ENCODE peak calls at places on chromosomes 2 and 18, in ten cellular contexts. One of them, this sample, is unnamed. For H3K4me1, the result is how much of the 10 kb centered on the place peaks cover.

GRCh38 chr2:74764429-74765272 is 69.3 kb upstream of the HK2 start:
- DNase-seq in HCT116: no peak
- DNase-seq in SK-N-SH: no peak
- DNase-seq in IMR-90: peak
- DNase-seq in colonic mucosa: no peak
- DNase-seq in left ventricle myocardium inferior: no peak
- DNase-seq in pancreas: no peak
- DNase-seq in stomach: no peak
- DNase-seq in GM23338: no peak
- DNase-seq in vagina: peak
- DNase-seq in this sample: no peak

GRCh38 chr2:51782874-51783765 is 751.2 kb upstream of the NRXN1 start:
- DNase-seq in HCT116: peak
- DNase-seq in colonic mucosa: no peak
- DNase-seq in stomach: no peak
- DNase-seq in SK-N-SH: no peak
- DNase-seq in pancreas: no peak
- DNase-seq in IMR-90: peak
- DNase-seq in vagina: no peak
- DNase-seq in left ventricle myocardium inferior: no peak
- DNase-seq in GM23338: no peak
- DNase-seq in this sample: no peak

GRCh38 chr2:238448031-238448955 is 21.6 kb downstream of the ASB1 start:
- DNase-seq in pancreas: no peak
- DNase-seq in stomach: no peak
- DNase-seq in HCT116: no peak
- DNase-seq in vagina: no peak
- DNase-seq in left ventricle myocardium inferior: no peak
- DNase-seq in IMR-90: no peak
- DNase-seq in colonic mucosa: no peak
- DNase-seq in GM23338: no peak
- DNase-seq in SK-N-SH: no peak
- DNase-seq in this sample: no peak

GRCh38 chr2:38394903-38395341 is 17.8 kb upstream of the ATL2 start:
- DNase-seq in SK-N-SH: no peak
- DNase-seq in stomach: no peak
- DNase-seq in IMR-90: no peak
- DNase-seq in left ventricle myocardium inferior: no peak
- DNase-seq in vagina: no peak
- DNase-seq in HCT116: peak
- DNase-seq in colonic mucosa: no peak
- DNase-seq in pancreas: no peak
- DNase-seq in GM23338: no peak
- DNase-seq in this sample: no peak

GRCh38 chr2:64352292-64352691 is 101.7 kb upstream of the LGALSL start:
- DNase-seq in stomach: no peak
- DNase-seq in left ventricle myocardium inferior: no peak
- DNase-seq in GM23338: no peak
- DNase-seq in pancreas: no peak
- DNase-seq in IMR-90: no peak
- DNase-seq in vagina: peak
- DNase-seq in HCT116: no peak
- DNase-seq in SK-N-SH: no peak
- DNase-seq in colonic mucosa: no peak
- DNase-seq in this sample: peak

GRCh38 chr2:54073796-54074195 is 41.6 kb upstream of the ACYP2 start:
- DNase-seq in stomach: no peak
- DNase-seq in SK-N-SH: no peak
- DNase-seq in HCT116: peak
- DNase-seq in left ventricle myocardium inferior: no peak
- DNase-seq in vagina: no peak
- DNase-seq in pancreas: no peak
- DNase-seq in IMR-90: peak
- DNase-seq in colonic mucosa: no peak
- DNase-seq in GM23338: no peak
- DNase-seq in this sample: no peak

GRCh38 chr2:174787485-174788205 is 23.4 kb upstream of the CHRNA1 start:
- DNase-seq in GM23338: peak
- DNase-seq in SK-N-SH: peak
- DNase-seq in HCT116: no peak
- DNase-seq in left ventricle myocardium inferior: no peak
- DNase-seq in colonic mucosa: no peak
- DNase-seq in vagina: no peak
- DNase-seq in pancreas: no peak
- DNase-seq in IMR-90: peak
- DNase-seq in stomach: no peak
- DNase-seq in this sample: peak

GRCh38 chr2:212845941-212846340 is 305.5 kb downstream of the IKZF2 start:
- DNase-seq in SK-N-SH: no peak
- DNase-seq in GM23338: no peak
- DNase-seq in IMR-90: peak
- DNase-seq in vagina: no peak
- DNase-seq in left ventricle myocardium inferior: no peak
- DNase-seq in HCT116: no peak
- DNase-seq in pancreas: no peak
- DNase-seq in stomach: no peak
- DNase-seq in colonic mucosa: no peak
- DNase-seq in this sample: no peak

GRCh38 chr2:164711246-164712138 is 90.2 kb upstream of the GRB14 start:
- DNase-seq in HCT116: no peak
- DNase-seq in pancreas: no peak
- DNase-seq in SK-N-SH: no peak
- DNase-seq in GM23338: no peak
- DNase-seq in left ventricle myocardium inferior: no peak
- DNase-seq in vagina: no peak
- DNase-seq in stomach: no peak
- DNase-seq in IMR-90: no peak
- DNase-seq in colonic mucosa: no peak
- DNase-seq in this sample: no peak

GRCh38 chr2:207505728-207506127 is 24.0 kb upstream of the CREB1 start:
- DNase-seq in IMR-90: peak
- DNase-seq in HCT116: no peak
- DNase-seq in pancreas: no peak
- DNase-seq in vagina: no peak
- DNase-seq in GM23338: peak
- DNase-seq in SK-N-SH: no peak
- DNase-seq in stomach: no peak
- DNase-seq in left ventricle myocardium inferior: no peak
- DNase-seq in colonic mucosa: no peak
- DNase-seq in this sample: no peak

GRCh38 chr18:68722807-68723206 is 7.9 kb upstream of the TMX3 start:
- DNase-seq in colonic mucosa: no peak
- DNase-seq in left ventricle myocardium inferior: no peak
- DNase-seq in GM23338: no peak
- DNase-seq in vagina: no peak
- DNase-seq in pancreas: no peak
- DNase-seq in HCT116: no peak
- DNase-seq in stomach: no peak
- DNase-seq in SK-N-SH: no peak
- DNase-seq in IMR-90: no peak
- DNase-seq in this sample: no peak

GRCh38 chr2:181784556-181784955 is 104.2 kb upstream of the NEUROD1 start:
- DNase-seq in vagina: no peak
- DNase-seq in pancreas: no peak
- DNase-seq in stomach: no peak
- DNase-seq in colonic mucosa: no peak
- DNase-seq in IMR-90: peak
- DNase-seq in HCT116: peak
- DNase-seq in GM23338: no peak
- DNase-seq in left ventricle myocardium inferior: no peak
- DNase-seq in SK-N-SH: no peak
- DNase-seq in this sample: no peak

GRCh38 chr2:181786371-181787228 is 104.9 kb upstream of the ITPRID2 start:
- DNase-seq in pancreas: no peak
- DNase-seq in IMR-90: no peak
- DNase-seq in stomach: no peak
- DNase-seq in left ventricle myocardium inferior: no peak
- DNase-seq in SK-N-SH: no peak
- DNase-seq in HCT116: no peak
- DNase-seq in colonic mucosa: no peak
- DNase-seq in vagina: no peak
- DNase-seq in GM23338: no peak
- DNase-seq in this sample: no peak

GRCh38 chr2:181782630-181783029 is 102.3 kb upstream of the NEUROD1 start:
- DNase-seq in IMR-90: no peak
- DNase-seq in vagina: no peak
- DNase-seq in colonic mucosa: no peak
- DNase-seq in SK-N-SH: no peak
- DNase-seq in HCT116: no peak
- DNase-seq in stomach: no peak
- DNase-seq in left ventricle myocardium inferior: no peak
- DNase-seq in GM23338: no peak
- DNase-seq in pancreas: no peak
- DNase-seq in this sample: no peak

GRCh38 chr2:181787310-181788048 is 104.1 kb upstream of the ITPRID2 start:
- DNase-seq in GM23338: no peak
- DNase-seq in IMR-90: no peak
- DNase-seq in HCT116: no peak
- DNase-seq in SK-N-SH: no peak
- DNase-seq in stomach: no peak
- DNase-seq in left ventricle myocardium inferior: no peak
- DNase-seq in pancreas: no peak
- DNase-seq in vagina: no peak
- DNase-seq in colonic mucosa: no peak
- DNase-seq in this sample: no peak

DNA sequence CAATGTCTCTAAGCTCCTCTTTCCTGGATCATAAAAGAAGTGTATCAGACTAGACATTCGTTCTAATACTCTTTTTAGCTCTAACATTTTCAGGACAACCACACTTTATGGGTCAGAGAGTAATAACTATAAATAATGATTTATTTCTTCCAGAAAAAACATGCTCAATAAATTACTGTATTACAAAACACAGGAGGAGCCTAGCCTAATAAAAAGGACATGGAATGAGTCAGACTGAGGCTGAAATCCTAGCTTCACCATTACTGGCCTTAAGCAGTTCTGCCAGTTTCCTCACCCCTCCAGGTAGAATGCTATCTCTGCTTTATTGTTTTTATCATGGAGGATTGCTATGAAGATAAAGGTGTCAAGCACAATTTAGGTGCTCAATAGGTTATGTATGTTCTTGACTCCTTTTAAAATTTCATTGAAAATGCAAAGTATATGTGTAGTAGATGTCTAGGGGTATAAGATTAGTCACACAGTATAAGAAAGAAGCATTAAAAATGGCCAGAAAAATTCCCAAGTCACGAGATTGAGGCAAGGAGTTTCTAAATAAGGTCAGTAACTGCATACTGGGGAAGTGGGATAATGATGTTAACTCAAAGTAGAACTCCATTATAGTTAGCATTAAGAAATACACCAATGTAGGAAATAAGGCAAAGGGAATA is 105.5 kb upstream of the NEUROD1 start:
- DNase-seq in pancreas: no peak
- DNase-seq in colonic mucosa: no peak
- DNase-seq in SK-N-SH: no peak
- DNase-seq in GM23338: no peak
- DNase-seq in stomach: no peak
- DNase-seq in HCT116: peak
- DNase-seq in vagina: no peak
- DNase-seq in IMR-90: peak
- DNase-seq in left ventricle myocardium inferior: no peak
- DNase-seq in this sample: no peak
- H3K4me1 ChIP-seq in pancreas: under half
- H3K4me1 ChIP-seq in colonic mucosa: under half
- H3K4me1 ChIP-seq in SK-N-SH: under half
- H3K4me1 ChIP-seq in GM23338: under half
- H3K4me1 ChIP-seq in stomach: under half
- H3K4me1 ChIP-seq in HCT116: half or more
- H3K4me1 ChIP-seq in vagina: under half
- H3K4me1 ChIP-seq in IMR-90: under half
- H3K4me1 ChIP-seq in left ventricle myocardium inferior: under half
- H3K4me1 ChIP-seq in this sample: under half

GRCh38 chr18:62525611-62526010 is 2.8 kb downstream of the ZCCHC2 start:
- DNase-seq in left ventricle myocardium inferior: no peak
- DNase-seq in pancreas: no peak
- DNase-seq in vagina: no peak
- DNase-seq in GM23338: no peak
- DNase-seq in colonic mucosa: no peak
- DNase-seq in stomach: no peak
- DNase-seq in HCT116: no peak
- DNase-seq in IMR-90: no peak
- DNase-seq in SK-N-SH: no peak
- DNase-seq in this sample: no peak
- H3K4me1 ChIP-seq in left ventricle myocardium inferior: half or more
- H3K4me1 ChIP-seq in pancreas: under half
- H3K4me1 ChIP-seq in vagina: under half
- H3K4me1 ChIP-seq in GM23338: under half
- H3K4me1 ChIP-seq in colonic mucosa: under half
- H3K4me1 ChIP-seq in stomach: half or more
- H3K4me1 ChIP-seq in HCT116: under half
- H3K4me1 ChIP-seq in IMR-90: under half
- H3K4me1 ChIP-seq in SK-N-SH: under half
- H3K4me1 ChIP-seq in this sample: under half

DNA sequence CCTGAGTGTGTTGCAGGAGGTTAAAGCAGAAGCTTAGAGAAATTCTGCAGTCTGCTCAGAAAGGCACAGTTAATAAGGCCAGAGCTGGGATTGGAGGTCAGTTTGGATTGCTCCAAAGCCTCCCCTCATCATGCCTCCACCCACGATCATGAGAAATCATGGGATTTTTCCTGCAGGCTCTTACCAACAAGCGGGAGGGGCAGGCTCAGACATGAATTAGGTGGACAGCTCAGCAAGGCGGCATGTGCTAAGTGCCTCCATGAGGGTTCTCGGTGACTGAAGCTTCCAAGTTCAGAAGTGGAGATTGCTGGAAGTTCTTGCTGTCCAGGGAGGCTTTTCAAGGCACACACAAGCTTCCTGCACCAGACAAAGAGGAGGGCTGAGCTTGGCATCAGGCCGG is 163.8 kb downstream of the SETBP1 start:
- DNase-seq in left ventricle myocardium inferior: no peak
- DNase-seq in pancreas: no peak
- DNase-seq in GM23338: no peak
- DNase-seq in IMR-90: no peak
- DNase-seq in stomach: no peak
- DNase-seq in SK-N-SH: no peak
- DNase-seq in colonic mucosa: no peak
- DNase-seq in HCT116: no peak
- DNase-seq in vagina: no peak
- DNase-seq in this sample: no peak
- H3K4me1 ChIP-seq in left ventricle myocardium inferior: under half
- H3K4me1 ChIP-seq in pancreas: under half
- H3K4me1 ChIP-seq in GM23338: under half
- H3K4me1 ChIP-seq in IMR-90: under half
- H3K4me1 ChIP-seq in stomach: under half
- H3K4me1 ChIP-seq in SK-N-SH: under half
- H3K4me1 ChIP-seq in colonic mucosa: under half
- H3K4me1 ChIP-seq in HCT116: under half
- H3K4me1 ChIP-seq in vagina: half or more
- H3K4me1 ChIP-seq in this sample: under half

DNA sequence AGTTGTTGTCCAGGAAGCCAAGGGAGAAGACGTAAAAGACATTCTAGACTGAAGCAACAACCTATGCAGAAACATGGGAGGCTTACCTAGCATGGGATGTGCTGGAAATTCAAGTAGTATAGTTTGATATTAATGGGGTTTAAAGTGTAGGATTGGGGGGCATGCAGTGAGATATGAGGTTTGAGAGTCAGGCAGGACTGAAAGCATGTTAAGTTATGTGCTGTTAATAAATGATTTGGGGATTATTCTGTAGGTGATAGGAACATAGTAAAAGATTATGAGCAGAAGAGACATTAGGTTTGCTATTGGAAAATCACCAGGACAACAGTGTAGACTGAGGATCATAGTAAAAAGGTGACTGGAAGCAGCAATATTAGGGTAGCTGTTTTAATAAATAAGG is 3.2 kb downstream of the EHBP1 start:
- DNase-seq in left ventricle myocardium inferior: no peak
- DNase-seq in colonic mucosa: no peak
- DNase-seq in stomach: no peak
- DNase-seq in HCT116: no peak
- DNase-seq in IMR-90: no peak
- DNase-seq in SK-N-SH: no peak
- DNase-seq in pancreas: no peak
- DNase-seq in vagina: no peak
- DNase-seq in GM23338: no peak
- DNase-seq in this sample: no peak
- H3K4me1 ChIP-seq in left ventricle myocardium inferior: under half
- H3K4me1 ChIP-seq in colonic mucosa: under half
- H3K4me1 ChIP-seq in stomach: half or more
- H3K4me1 ChIP-seq in HCT116: under half
- H3K4me1 ChIP-seq in IMR-90: under half
- H3K4me1 ChIP-seq in SK-N-SH: under half
- H3K4me1 ChIP-seq in pancreas: under half
- H3K4me1 ChIP-seq in vagina: half or more
- H3K4me1 ChIP-seq in GM23338: under half
- H3K4me1 ChIP-seq in this sample: under half

This sample was measured in endodermal cell.